ENCODE peak calls at places on chromosomes 4 and X, in seven cellular contexts. Y is NCI-H1105; C is pons; P is sciatic nerve; Q is foreskin fibroblast; V is amygdala; K is stimulated activated CD8-positive, alpha-beta memory T cell treated with anti-CD3 and anti-CD28 coated beads, Interleukin-12 subunit alpha, Interleukin-12 subunit beta, amount 100 ng/mL, for 1 hour. O is an unnamed sample.

GRCh38 chr4:88814043-88814617 is 116.5 kb upstream of the NAP1L5 start:
- DNase-seq in Y (no peak), C (no peak), P (no peak), Q (no peak), V (no peak), K (no peak), O (no peak)

GRCh38 chr4:24813732-24814131 is 18.4 kb downstream of the SOD3 start:
- DNase-seq in Y (no peak), C (no peak), P (no peak), Q (no peak), V (no peak), K (no peak), O (no peak)

GRCh38 chr4:25674386-25674785 is 18.7 kb downstream of the SLC34A2 start:
- DNase-seq in Y (no peak), C (no peak), P (no peak), Q (no peak), V (no peak), K (no peak), O (no peak)

GRCh38 chr4:129254126-129254525 is 158.2 kb downstream of the C4orf33 start:
- DNase-seq in Y (no peak), C (peak; percentile 45), P (no peak), Q (no peak), V (no peak), K (no peak), O (no peak)

GRCh38 chr4:14368391-14368790 is 633.9 kb upstream of the CPEB2 start:
- DNase-seq in Y (no peak), C (peak; percentile 4), P (no peak), Q (no peak), V (no peak), K (no peak), O (no peak)

GRCh38 chr4:179029683-179030082 is 1587.4 kb upstream of the AGA start:
- DNase-seq in Y (no peak), C (no peak), P (no peak), Q (no peak), V (no peak), K (no peak), O (no peak)

GRCh38 chr4:55372259-55372658 is 23.5 kb upstream of the TMEM165 start:
- DNase-seq in Y (no peak), C (no peak), P (no peak), Q (no peak), V (no peak), K (no peak), O (no peak)

GRCh38 chrX:9222299-9222698 is 188.4 kb upstream of the FAM9B start:
- DNase-seq in Y (no peak), C (no peak), P (no peak), Q (no peak), V (no peak), K (no peak), O (no peak)

GRCh38 chr4:158159054-158159717 is 13.6 kb downstream of the GASK1B start:
- DNase-seq in Y (no peak), C (no peak), P (no peak), Q (peak; percentile 59), V (no peak), K (no peak), O (no peak)

GRCh38 chr4:8021796-8022195 is 82.1 kb upstream of the AFAP1 start:
- DNase-seq in Y (no peak), C (no peak), P (no peak), Q (no peak), V (no peak), K (no peak), O (no peak)

GRCh38 chrX:150980186-150980585 is 2.9 kb upstream of the HMGB3 start:
- DNase-seq in Y (no peak), C (no peak), P (no peak), Q (no peak), V (no peak), K (no peak), O (no peak)

GRCh38 chrX:8755116-8755515 is 23.2 kb upstream of the ANOS1 start:
- DNase-seq in Y (no peak), C (no peak), P (no peak), Q (no peak), V (no peak), K (no peak), O (no peak)

GRCh38 chrX:148522006-148522405 is 21.6 kb downstream of the AFF2 start:
- DNase-seq in Y (no peak), C (no peak), P (no peak), Q (no peak), V (no peak), K (no peak), O (no peak)

GRCh38 chrX:136665258-136665900 is 17.4 kb downstream of the CD40LG start:
- DNase-seq in Y (no peak), C (no peak), P (no peak), Q (no peak), V (no peak), K (no peak), O (no peak)

GRCh38 chrX:100994352-100995281 is 25.1 kb downstream of the ARL13A start:
- DNase-seq in Y (no peak), C (no peak), P (no peak), Q (peak; percentile 64), V (no peak), K (no peak), O (no peak)

GRCh38 chr4:61540944-61541343 is 340.8 kb downstream of the ADGRL3 start:
- DNase-seq in Y (no peak), C (no peak), P (no peak), Q (no peak), V (no peak), K (no peak), O (no peak)

GRCh38 chr4:125313989-125314602 is 659 bp upstream of the FAT4 start:
- DNase-seq in Y (no peak), C (no peak), P (no peak), Q (no peak), V (no peak), K (no peak), O (no peak)

GRCh38 chrX:123720486-123720885 is 12.4 kb downstream of the THOC2 start:
- DNase-seq in Y (no peak), C (no peak), P (no peak), Q (no peak), V (no peak), K (no peak), O (no peak)

GRCh38 chrX:77085372-77085771 is 361.8 kb upstream of the FGF16 start:
- DNase-seq in Y (no peak), C (no peak), P (no peak), Q (no peak), V (no peak), K (no peak), O (no peak)

GRCh38 chrX:112967341-112967740 is 126.7 kb upstream of the AMOT start:
- DNase-seq in Y (no peak), C (no peak), P (no peak), Q (no peak), V (no peak), K (no peak), O (no peak)

GRCh38 chrX:41526925-41527324 is 79.8 kb downstream of the NYX start:
- DNase-seq in Y (no peak), C (no peak), P (no peak), Q (peak; percentile 61), V (no peak), K (no peak), O (peak; percentile 9)

GRCh38 chr4:60945641-60946040 is 254.5 kb upstream of the ADGRL3 start:
- DNase-seq in Y (no peak), C (no peak), P (no peak), Q (no peak), V (no peak), K (no peak), O (no peak)

GRCh38 chrX:18617351-18617750 is 54.6 kb downstream of the RS1 start:
- DNase-seq in Y (no peak), C (no peak), P (no peak), Q (peak; percentile 67), V (no peak), K (no peak), O (no peak)

GRCh38 chr4:44725861-44726820 is at the start of gene GNPDA2:
- DNase-seq in Y (peak; percentile 66), C (peak; percentile 90), P (peak; percentile 93), Q (peak; percentile 95), V (peak; percentile 87), K (peak; percentile 66), O (peak; percentile 51)

GRCh38 chr4:171983935-171984805 is 171.0 kb downstream of the GALNTL6 start:
- DNase-seq in Y (no peak), C (no peak), P (no peak), Q (no peak), V (no peak), K (no peak), O (no peak)

O was measured in BJ.